ENCODE peak calls at places on chromosomes 7 and 10, in six cellular contexts. L is progenitor cell of endocrine pancreas; A is GM06990; G is lower leg skin; V is stimulated activated CD4-positive, alpha-beta T cell treated with anti-CD3 and anti-CD28 coated beads, TNF-alpha, amount 100 ng/mL, for 24 hours; Q is IMR-90. Y is an unnamed sample.

GRCh38 chr7:77520261-77520660 is 16.8 kb upstream of the PTPN12 start:
- DNase-seq in A (no peak), V (no peak), G (no peak), Q (no peak), L (no peak), Y (no peak)

GRCh38 chr10:131001438-131001837 is 310.1 kb downstream of the TCERG1L start:
- DNase-seq in A (no peak), Q (no peak), L (no peak), V (no peak), G (peak; percentile 8), Y (no peak)

GRCh38 chr7:111292026-111292430 is 201.1 kb downstream of the LRRN3 start:
- DNase-seq in A (no peak), L (no peak), V (no peak), Q (peak; percentile 24), G (no peak), Y (no peak)

GRCh38 chr10:132982301-132982989 is 40.1 kb upstream of the CFAP46 start:
- DNase-seq in V (no peak), Q (no peak), L (no peak), G (no peak), A (no peak), Y (no peak)

GRCh38 chr7:69585169-69585568 is 13.1 kb upstream of the AUTS2 start:
- DNase-seq in A (no peak), Q (no peak), L (no peak), G (no peak), V (no peak), Y (no peak)

GRCh38 chr10:43082087-43082486 is 5.2 kb downstream of the RET start:
- DNase-seq in L (no peak), A (no peak), Q (no peak), G (no peak), V (no peak), Y (no peak)

GRCh38 chr10:132283604-132284382 is 24.0 kb downstream of the STK32C start:
- DNase-seq in V (no peak), L (no peak), A (no peak), G (no peak), Q (no peak), Y (no peak)

GRCh38 chr7:7639421-7639820 is 1.1 kb upstream of the UMAD1 start:
- DNase-seq in L (no peak), V (no peak), Q (no peak), A (no peak), G (no peak), Y (no peak)

GRCh38 chr7:128151646-128152045 is 89.4 kb upstream of the LEP start:
- DNase-seq in G (no peak), A (no peak), V (no peak), Q (no peak), L (no peak), Y (no peak)

GRCh38 chr7:150322114-150322832 is 882 bp upstream of the LRRC61 start:
- DNase-seq in G (no peak), Q (no peak), L (no peak), V (peak; percentile 41), A (no peak), Y (no peak)

GRCh38 chr7:73560035-73560835 is 2.7 kb upstream of the BCL7B start:
- DNase-seq in V (no peak), G (no peak), Q (peak; percentile 91), A (peak; percentile 37), L (no peak), Y (no peak)

GRCh38 chr7:28017372-28017771 is 163.2 kb downstream of the JAZF1 start:
- DNase-seq in G (no peak), A (no peak), Q (peak; percentile 55), L (no peak), V (no peak), Y (no peak)

GRCh38 chr10:119693262-119693957 is 32.4 kb upstream of the INPP5F start:
- DNase-seq in V (no peak), Q (no peak), G (no peak), A (peak; percentile 59), L (no peak), Y (no peak)

GRCh38 chr7:111729483-111729882 is 167.2 kb upstream of the IMMP2L start:
- DNase-seq in G (no peak), V (no peak), A (no peak), L (no peak), Q (no peak), Y (no peak)

GRCh38 chr10:112525215-112525614 is 78.2 kb downstream of the VTI1A start:
- DNase-seq in A (no peak), L (no peak), G (no peak), Q (no peak), V (no peak), Y (no peak)

GRCh38 chr7:29297194-29297890 is 102.8 kb downstream of the CHN2 start:
- DNase-seq in Q (no peak), L (no peak), G (no peak), A (no peak), V (no peak), Y (no peak)

GRCh38 chr7:55964261-55964801 is at the start of gene NIPSNAP2:
- DNase-seq in L (peak; percentile 59), G (no peak), A (peak; percentile 78), V (peak; percentile 50), Q (peak; percentile 35), Y (no peak)

GRCh38 chr10:78301891-78302738 is 268.5 kb downstream of the RPS24 start:
- DNase-seq in G (no peak), V (no peak), A (no peak), L (no peak), Q (peak; percentile 21), Y (no peak)

GRCh38 chr7:112937651-112938390 is 147.6 kb upstream of the TMEM168 start:
- DNase-seq in Q (peak; percentile 45), L (no peak), G (no peak), A (no peak), V (no peak), Y (no peak)

GRCh38 chr7:1270181-1270580 is 37.5 kb downstream of the UNCX start:
- DNase-seq in A (no peak), V (no peak), Q (no peak), L (no peak), G (no peak), Y (no peak)

GRCh38 chr10:14062528-14063260 is 268.0 kb downstream of the FRMD4A start:
- DNase-seq in Q (peak; percentile 54), G (no peak), A (no peak), L (no peak), V (no peak), Y (no peak)

GRCh38 chr10:130935897-130936550 is 375.5 kb downstream of the TCERG1L start:
- DNase-seq in G (no peak), V (no peak), L (no peak), A (no peak), Q (no peak), Y (no peak)

GRCh38 chr10:104049497-104050250 is 36.0 kb downstream of the COL17A1 start:
- DNase-seq in V (no peak), G (no peak), A (no peak), Q (peak; percentile 49), L (no peak), Y (no peak)

GRCh38 chr10:68242051-68242450 is 10.1 kb upstream of the ATOH7 start:
- DNase-seq in G (no peak), Q (no peak), A (no peak), L (no peak), V (no peak), Y (no peak)

GRCh38 chr7:123538189-123538714 is 3.9 kb upstream of the IQUB start:
- DNase-seq in G (no peak), Q (peak; percentile 90), L (no peak), A (no peak), V (no peak), Y (no peak)

GRCh38 chr10:88386878-88387773 is 196.0 kb downstream of the RNLS start:
- DNase-seq in A (peak; percentile 70), Q (peak; percentile 82), L (no peak), V (no peak), G (no peak), Y (no peak)

GRCh38 chr7:37376386-37376785 is 72.3 kb downstream of the ELMO1 start:
- DNase-seq in V (peak; percentile 33), G (no peak), L (no peak), Q (no peak), A (no peak), Y (no peak)

GRCh38 chr7:129859188-129859587 is 93.6 kb downstream of the UBE2H start:
- DNase-seq in A (peak; percentile 33), L (no peak), G (no peak), V (no peak), Q (peak; percentile 15), Y (no peak)

GRCh38 chr7:98797150-98797549 is 72.7 kb downstream of the TMEM130 start:
- DNase-seq in Q (no peak), V (no peak), G (no peak), A (no peak), L (no peak), Y (no peak)

GRCh38 chr10:14971867-14972448 is 12.8 kb downstream of the MEIG1 start:
- DNase-seq in Q (no peak), G (no peak), V (peak; percentile 38), A (no peak), L (no peak), Y (no peak)

GRCh38 chr10:125087897-125088215 is 72.5 kb downstream of the CTBP2 start:
- DNase-seq in A (no peak), Q (no peak), V (no peak), G (no peak), L (no peak), Y (no peak)

GRCh38 chr7:94276797-94277196 is 117.9 kb upstream of the COL1A2 start:
- DNase-seq in V (no peak), A (no peak), G (no peak), Q (peak; percentile 59), L (no peak), Y (no peak)

Y was measured in thoracic aorta.